ENCODE peak calls at places on chromosomes 5 and 9, in four cellular contexts. One of them, this sample, is unnamed.

GRCh38 chr5:135650081-135650480 is 71.3 kb upstream of the CXCL14 start:
- DNase-seq in activated gamma-delta T cell treated with anti-CD3 and anti-CD28 coated beads, Interleukin-2, amount 50 U/mL, for 16 hours: no peak
- DNase-seq in GM13976: no peak
- DNase-seq in T-helper 2 cell: no peak
- DNase-seq in this sample: no peak

GRCh38 chr5:112657804-112658203 is 79.9 kb upstream of the APC start:
- DNase-seq in activated gamma-delta T cell treated with anti-CD3 and anti-CD28 coated beads, Interleukin-2, amount 50 U/mL, for 16 hours: no peak
- DNase-seq in T-helper 2 cell: no peak
- DNase-seq in GM13976: no peak
- DNase-seq in this sample: no peak

GRCh38 chr5:37005946-37006540 is 129.5 kb downstream of the NIPBL start:
- DNase-seq in GM13976: peak; percentile 13
- DNase-seq in T-helper 2 cell: no peak
- DNase-seq in activated gamma-delta T cell treated with anti-CD3 and anti-CD28 coated beads, Interleukin-2, amount 50 U/mL, for 16 hours: no peak
- DNase-seq in this sample: no peak

GRCh38 chr5:192970-193831 is 1.9 kb downstream of the LRRC14B start:
- DNase-seq in T-helper 2 cell: no peak
- DNase-seq in GM13976: no peak
- DNase-seq in activated gamma-delta T cell treated with anti-CD3 and anti-CD28 coated beads, Interleukin-2, amount 50 U/mL, for 16 hours: no peak
- DNase-seq in this sample: no peak

GRCh38 chr5:116097301-116097700 is 12.5 kb downstream of the COMMD10 start:
- DNase-seq in activated gamma-delta T cell treated with anti-CD3 and anti-CD28 coated beads, Interleukin-2, amount 50 U/mL, for 16 hours: no peak
- DNase-seq in GM13976: no peak
- DNase-seq in T-helper 2 cell: no peak
- DNase-seq in this sample: no peak

GRCh38 chr9:104118916-104119315 is 24.8 kb downstream of the SMC2 start:
- DNase-seq in GM13976: no peak
- DNase-seq in activated gamma-delta T cell treated with anti-CD3 and anti-CD28 coated beads, Interleukin-2, amount 50 U/mL, for 16 hours: no peak
- DNase-seq in T-helper 2 cell: no peak
- DNase-seq in this sample: no peak

GRCh38 chr5:14664270-14665109 is at the start of gene OTULIN:
- DNase-seq in GM13976: peak; percentile 97
- DNase-seq in T-helper 2 cell: peak; percentile 95
- DNase-seq in activated gamma-delta T cell treated with anti-CD3 and anti-CD28 coated beads, Interleukin-2, amount 50 U/mL, for 16 hours: peak; percentile 74
- DNase-seq in this sample: peak; percentile 94

GRCh38 chr9:79432485-79432884 is 139.3 kb upstream of the TLE4 start:
- DNase-seq in GM13976: no peak
- DNase-seq in T-helper 2 cell: no peak
- DNase-seq in activated gamma-delta T cell treated with anti-CD3 and anti-CD28 coated beads, Interleukin-2, amount 50 U/mL, for 16 hours: no peak
- DNase-seq in this sample: no peak

GRCh38 chr5:54306893-54307292 is 3.5 kb downstream of the ARL15 start:
- DNase-seq in GM13976: no peak
- DNase-seq in T-helper 2 cell: no peak
- DNase-seq in activated gamma-delta T cell treated with anti-CD3 and anti-CD28 coated beads, Interleukin-2, amount 50 U/mL, for 16 hours: no peak
- DNase-seq in this sample: no peak

GRCh38 chr5:65651144-65651543 is 26.3 kb downstream of the SHLD3 start:
- DNase-seq in activated gamma-delta T cell treated with anti-CD3 and anti-CD28 coated beads, Interleukin-2, amount 50 U/mL, for 16 hours: no peak
- DNase-seq in GM13976: no peak
- DNase-seq in T-helper 2 cell: no peak
- DNase-seq in this sample: no peak

GRCh38 chr9:65444943-65445342 is 159.9 kb upstream of the FOXD4L5 start:
- DNase-seq in activated gamma-delta T cell treated with anti-CD3 and anti-CD28 coated beads, Interleukin-2, amount 50 U/mL, for 16 hours: no peak
- DNase-seq in T-helper 2 cell: no peak
- DNase-seq in GM13976: no peak
- DNase-seq in this sample: no peak

GRCh38 chr9:93058357-93059096 is at the start of gene SUSD3:
- DNase-seq in GM13976: peak; percentile 95
- DNase-seq in activated gamma-delta T cell treated with anti-CD3 and anti-CD28 coated beads, Interleukin-2, amount 50 U/mL, for 16 hours: peak; percentile 46
- DNase-seq in T-helper 2 cell: peak; percentile 62
- DNase-seq in this sample: peak; percentile 41

GRCh38 chr9:105441761-105442160 is 6.1 kb upstream of the FSD1L start:
- DNase-seq in activated gamma-delta T cell treated with anti-CD3 and anti-CD28 coated beads, Interleukin-2, amount 50 U/mL, for 16 hours: no peak
- DNase-seq in T-helper 2 cell: no peak
- DNase-seq in GM13976: no peak
- DNase-seq in this sample: no peak

GRCh38 chr5:139745800-139746690 is 49.6 kb upstream of the PSD2 start:
- DNase-seq in T-helper 2 cell: peak; percentile 50
- DNase-seq in GM13976: peak; percentile 80
- DNase-seq in activated gamma-delta T cell treated with anti-CD3 and anti-CD28 coated beads, Interleukin-2, amount 50 U/mL, for 16 hours: peak; percentile 27
- DNase-seq in this sample: peak; percentile 74

GRCh38 chr5:53942724-53943123 is 367.6 kb downstream of the ARL15 start:
- DNase-seq in T-helper 2 cell: no peak
- DNase-seq in GM13976: no peak
- DNase-seq in activated gamma-delta T cell treated with anti-CD3 and anti-CD28 coated beads, Interleukin-2, amount 50 U/mL, for 16 hours: no peak
- DNase-seq in this sample: no peak

GRCh38 chr5:96117863-96118651 is 156.4 kb upstream of the ELL2 start:
- DNase-seq in T-helper 2 cell: no peak
- DNase-seq in GM13976: no peak
- DNase-seq in activated gamma-delta T cell treated with anti-CD3 and anti-CD28 coated beads, Interleukin-2, amount 50 U/mL, for 16 hours: no peak
- DNase-seq in this sample: no peak

GRCh38 chr5:38672059-38672791 is 115.8 kb upstream of the LIFR start:
- DNase-seq in T-helper 2 cell: no peak
- DNase-seq in activated gamma-delta T cell treated with anti-CD3 and anti-CD28 coated beads, Interleukin-2, amount 50 U/mL, for 16 hours: no peak
- DNase-seq in GM13976: no peak
- DNase-seq in this sample: no peak

GRCh38 chr9:89428901-89429890 is 68.7 kb downstream of the SEMA4D start:
- DNase-seq in activated gamma-delta T cell treated with anti-CD3 and anti-CD28 coated beads, Interleukin-2, amount 50 U/mL, for 16 hours: peak; percentile 48
- DNase-seq in T-helper 2 cell: peak; percentile 65
- DNase-seq in GM13976: peak; percentile 79
- DNase-seq in this sample: no peak

GRCh38 chr5:107472620-107473064 is 198.1 kb downstream of the EFNA5 start:
- DNase-seq in T-helper 2 cell: no peak
- DNase-seq in activated gamma-delta T cell treated with anti-CD3 and anti-CD28 coated beads, Interleukin-2, amount 50 U/mL, for 16 hours: no peak
- DNase-seq in GM13976: no peak
- DNase-seq in this sample: no peak

GRCh38 chr9:468766-469496 is 254.3 kb downstream of the DOCK8 start:
- DNase-seq in GM13976: peak; percentile 48
- DNase-seq in activated gamma-delta T cell treated with anti-CD3 and anti-CD28 coated beads, Interleukin-2, amount 50 U/mL, for 16 hours: no peak
- DNase-seq in T-helper 2 cell: no peak
- DNase-seq in this sample: peak; percentile 55

GRCh38 chr5:139180850-139181785 is 17.1 kb downstream of the SIL1 start:
- DNase-seq in activated gamma-delta T cell treated with anti-CD3 and anti-CD28 coated beads, Interleukin-2, amount 50 U/mL, for 16 hours: no peak
- DNase-seq in GM13976: no peak
- DNase-seq in T-helper 2 cell: no peak
- DNase-seq in this sample: no peak

GRCh38 chr5:100771181-100771580 is 131.9 kb downstream of the ST8SIA4 start:
- DNase-seq in activated gamma-delta T cell treated with anti-CD3 and anti-CD28 coated beads, Interleukin-2, amount 50 U/mL, for 16 hours: no peak
- DNase-seq in T-helper 2 cell: no peak
- DNase-seq in GM13976: no peak
- DNase-seq in this sample: no peak

GRCh38 chr5:72065751-72066255 is 41.5 kb upstream of the MAP1B start:
- DNase-seq in T-helper 2 cell: no peak
- DNase-seq in activated gamma-delta T cell treated with anti-CD3 and anti-CD28 coated beads, Interleukin-2, amount 50 U/mL, for 16 hours: no peak
- DNase-seq in GM13976: no peak
- DNase-seq in this sample: no peak

GRCh38 chr5:179618923-179619554 is 4.4 kb downstream of the HNRNPH1 start:
- DNase-seq in T-helper 2 cell: no peak
- DNase-seq in GM13976: no peak
- DNase-seq in activated gamma-delta T cell treated with anti-CD3 and anti-CD28 coated beads, Interleukin-2, amount 50 U/mL, for 16 hours: no peak
- DNase-seq in this sample: no peak

GRCh38 chr5:30099634-30100033 is 1093.9 kb upstream of the CDH6 start:
- DNase-seq in activated gamma-delta T cell treated with anti-CD3 and anti-CD28 coated beads, Interleukin-2, amount 50 U/mL, for 16 hours: no peak
- DNase-seq in T-helper 2 cell: no peak
- DNase-seq in GM13976: no peak
- DNase-seq in this sample: no peak

GRCh38 chr9:78298046-78298511 is 1.2 kb downstream of the PSAT1 start:
- DNase-seq in activated gamma-delta T cell treated with anti-CD3 and anti-CD28 coated beads, Interleukin-2, amount 50 U/mL, for 16 hours: no peak
- DNase-seq in T-helper 2 cell: no peak
- DNase-seq in GM13976: no peak
- DNase-seq in this sample: no peak

GRCh38 chr5:178106556-178107239 is 6.6 kb upstream of the N4BP3 start:
- DNase-seq in GM13976: peak; percentile 48
- DNase-seq in T-helper 2 cell: no peak
- DNase-seq in activated gamma-delta T cell treated with anti-CD3 and anti-CD28 coated beads, Interleukin-2, amount 50 U/mL, for 16 hours: no peak
- DNase-seq in this sample: no peak

GRCh38 chr5:137566118-137566541 is 67.0 kb upstream of the SPOCK1 start:
- DNase-seq in GM13976: no peak
- DNase-seq in activated gamma-delta T cell treated with anti-CD3 and anti-CD28 coated beads, Interleukin-2, amount 50 U/mL, for 16 hours: no peak
- DNase-seq in T-helper 2 cell: no peak
- DNase-seq in this sample: no peak

GRCh38 chr5:141513627-141514329 is 24.9 kb downstream of the PCDHGC5 start:
- DNase-seq in GM13976: peak; percentile 67
- DNase-seq in T-helper 2 cell: peak; percentile 14
- DNase-seq in activated gamma-delta T cell treated with anti-CD3 and anti-CD28 coated beads, Interleukin-2, amount 50 U/mL, for 16 hours: peak; percentile 30
- DNase-seq in this sample: no peak

GRCh38 chr9:79053613-79054012 is 518.2 kb upstream of the TLE4 start:
- DNase-seq in activated gamma-delta T cell treated with anti-CD3 and anti-CD28 coated beads, Interleukin-2, amount 50 U/mL, for 16 hours: no peak
- DNase-seq in GM13976: no peak
- DNase-seq in T-helper 2 cell: no peak
- DNase-seq in this sample: no peak

GRCh38 chr5:32767948-32768427 is 56.9 kb downstream of the NPR3 start:
- DNase-seq in GM13976: no peak
- DNase-seq in activated gamma-delta T cell treated with anti-CD3 and anti-CD28 coated beads, Interleukin-2, amount 50 U/mL, for 16 hours: no peak
- DNase-seq in T-helper 2 cell: no peak
- DNase-seq in this sample: no peak

GRCh38 chr9:130292104-130292503 is 26.5 kb downstream of the HMCN2 start:
- DNase-seq in GM13976: no peak
- DNase-seq in activated gamma-delta T cell treated with anti-CD3 and anti-CD28 coated beads, Interleukin-2, amount 50 U/mL, for 16 hours: no peak
- DNase-seq in T-helper 2 cell: no peak
- DNase-seq in this sample: no peak

GRCh38 chr5:1732955-1733354 is 66.7 kb downstream of the MRPL36 start:
- DNase-seq in T-helper 2 cell: no peak
- DNase-seq in GM13976: no peak
- DNase-seq in activated gamma-delta T cell treated with anti-CD3 and anti-CD28 coated beads, Interleukin-2, amount 50 U/mL, for 16 hours: no peak
- DNase-seq in this sample: no peak

GRCh38 chr5:2462026-2462691 is 289.3 kb downstream of the IRX2 start:
- DNase-seq in GM13976: no peak
- DNase-seq in activated gamma-delta T cell treated with anti-CD3 and anti-CD28 coated beads, Interleukin-2, amount 50 U/mL, for 16 hours: no peak
- DNase-seq in T-helper 2 cell: no peak
- DNase-seq in this sample: no peak

GRCh38 chr9:128633057-128633456 is 23.6 kb downstream of the DYNC2I2 start:
- DNase-seq in GM13976: no peak
- DNase-seq in T-helper 2 cell: no peak
- DNase-seq in activated gamma-delta T cell treated with anti-CD3 and anti-CD28 coated beads, Interleukin-2, amount 50 U/mL, for 16 hours: no peak
- DNase-seq in this sample: no peak

GRCh38 chr5:179154991-179155955 is 95.1 kb downstream of the ZNF354C start:
- DNase-seq in activated gamma-delta T cell treated with anti-CD3 and anti-CD28 coated beads, Interleukin-2, amount 50 U/mL, for 16 hours: no peak
- DNase-seq in GM13976: no peak
- DNase-seq in T-helper 2 cell: no peak
- DNase-seq in this sample: no peak

GRCh38 chr5:89090021-89090420 is 207.0 kb upstream of the MEF2C start:
- DNase-seq in T-helper 2 cell: no peak
- DNase-seq in activated gamma-delta T cell treated with anti-CD3 and anti-CD28 coated beads, Interleukin-2, amount 50 U/mL, for 16 hours: no peak
- DNase-seq in GM13976: no peak
- DNase-seq in this sample: no peak

GRCh38 chr9:37239224-37239859 is 119.0 kb downstream of the ZCCHC7 start:
- DNase-seq in GM13976: no peak
- DNase-seq in activated gamma-delta T cell treated with anti-CD3 and anti-CD28 coated beads, Interleukin-2, amount 50 U/mL, for 16 hours: no peak
- DNase-seq in T-helper 2 cell: no peak
- DNase-seq in this sample: no peak

GRCh38 chr5:142499591-142500384 is 175.0 kb upstream of the SPRY4 start:
- DNase-seq in GM13976: no peak
- DNase-seq in T-helper 2 cell: no peak
- DNase-seq in activated gamma-delta T cell treated with anti-CD3 and anti-CD28 coated beads, Interleukin-2, amount 50 U/mL, for 16 hours: no peak
- DNase-seq in this sample: no peak

This sample was measured in stimulated activated effector memory CD8-positive, alpha-beta T cell treated with anti-CD3 and anti-CD28 coated beads, Interleukin-12 subunit alpha, Interleukin-12 subunit beta, amount 100 ng/mL, for 72 hours.